ENCODE peak calls at places on chromosome 21, in four cellular contexts. G is stimulated activated naive CD8-positive, alpha-beta T cell treated with anti-CD3 and anti-CD28 coated beads, Interleukin-15, Interleukin-2, amounts not matched to agents 100 U/mL and 50 U/mL, for 24 hours; W is fibroblast of gingiva; Y is Peyer's patch. U is an unnamed sample.

GRCh38 chr21:33543505-33544129 is 779 bp downstream of the SON start:
- DNase-seq in G (peak), W (no peak), Y (peak), U (peak)

GRCh38 chr21:45513003-45513706 is 29.1 kb downstream of the SLC19A1 start:
- DNase-seq in G (no peak), W (no peak), Y (no peak), U (peak)

GRCh38 chr21:45108034-45108790 is 33.8 kb downstream of the ADARB1 start:
- DNase-seq in G (no peak), W (no peak), Y (no peak), U (no peak)

GRCh38 chr21:34526618-34527290 is 14.7 kb upstream of the KCNE1 start:
- DNase-seq in G (peak), W (peak), Y (no peak), U (peak)

GRCh38 chr21:43375006-43375826 is 51.7 kb downstream of the SIK1 start:
- DNase-seq in G (no peak), W (no peak), Y (no peak), U (peak)

GRCh38 chr21:45938811-45939520 is 42.6 kb upstream of the COL6A1 start:
- DNase-seq in G (no peak), W (no peak), Y (no peak), U (no peak)

GRCh38 chr21:16280731-16281130 is 550.9 kb downstream of the USP25 start:
- DNase-seq in G (no peak), W (no peak), Y (no peak), U (no peak)

GRCh38 chr21:39867198-39867650 is at the start of gene PCP4:
- DNase-seq in G (peak), W (no peak), Y (no peak), U (peak)

GRCh38 chr21:26826801-26827200 is 18.4 kb downstream of the ADAMTS1 start:
- DNase-seq in G (no peak), W (peak), Y (no peak), U (no peak)

U was measured in sigmoid colon.